ENCODE peak calls at places on chromosome 20, in seven cellular contexts. X is H9, W is mesendoderm, T is IMR-90, M is mesenchymal stem cell, Y is H1, J is trophoblast cell. G is an unnamed sample.
A peak's percentile ranks its signal among the peaks of the same experiment; 100 is the strongest.

GRCh38 chr20:13494019-13494418 is 144.7 kb downstream of the TASP1 start:
- DNase-seq in X (no peak), W (no peak), T (peak; percentile 52), M (no peak), Y (no peak), J (no peak), G (no peak)

GRCh38 chr20:32743237-32744112 is at the start of gene COMMD7:
- DNase-seq in X (peak; percentile 90), W (peak; percentile 84), T (peak; percentile 44), M (peak; percentile 67), Y (peak; percentile 80), J (peak; percentile 81), G (no peak)

GRCh38 chr20:47758517-47759450 is 26.5 kb downstream of the SULF2 start:
- DNase-seq in X (no peak), W (no peak), T (no peak), M (no peak), Y (no peak), J (no peak), G (no peak)

GRCh38 chr20:5714261-5715041 is 35.8 kb upstream of the SHLD1 start:
- DNase-seq in X (peak; percentile 29), W (peak; percentile 84), T (peak; percentile 24), M (peak; percentile 85), Y (no peak), J (no peak), G (peak; percentile 26)

GRCh38 chr20:52899221-52899620 is 72.9 kb upstream of the TSHZ2 start:
- DNase-seq in X (no peak), W (no peak), T (no peak), M (no peak), Y (no peak), J (no peak), G (no peak)

GRCh38 chr20:1376007-1376406 is 16.8 kb downstream of the FKBP1A start:
- DNase-seq in X (no peak), W (no peak), T (no peak), M (no peak), Y (peak; percentile 27), J (no peak), G (no peak)

GRCh38 chr20:61251529-61252393 is at the start of gene CDH4:
- DNase-seq in X (peak; percentile 45), W (peak; percentile 42), T (no peak), M (peak; percentile 22), Y (peak; percentile 65), J (no peak), G (no peak)

GRCh38 chr20:37406010-37406998 is 60.4 kb downstream of the SRC start:
- DNase-seq in X (no peak), W (no peak), T (peak; percentile 28), M (peak; percentile 21), Y (no peak), J (peak; percentile 73), G (no peak)

GRCh38 chr20:57266251-57267157 is at the start of gene BMP7:
- DNase-seq in X (peak; percentile 70), W (peak; percentile 61), T (no peak), M (peak; percentile 0), Y (peak; percentile 87), J (peak; percentile 66), G (no peak)

GRCh38 chr20:60046011-60046413 is 87.8 kb downstream of the CDH26 start:
- DNase-seq in X (no peak), W (no peak), T (peak; percentile 72), M (peak; percentile 12), Y (no peak), J (peak; percentile 21), G (no peak)

GRCh38 chr20:1793821-1794220 is 101.4 kb upstream of the SIRPA start:
- DNase-seq in X (no peak), W (no peak), T (no peak), M (no peak), Y (no peak), J (peak; percentile 13), G (no peak)

GRCh38 chr20:51888186-51888790 is 86.0 kb upstream of the SALL4 start:
- DNase-seq in X (no peak), W (peak; percentile 33), T (no peak), M (no peak), Y (no peak), J (no peak), G (peak; percentile 70)

GRCh38 chr20:11721411-11721810 is 196.3 kb upstream of the BTBD3 start:
- DNase-seq in X (no peak), W (no peak), T (no peak), M (no peak), Y (no peak), J (no peak), G (no peak)

GRCh38 chr20:54132612-54133433 is 41.0 kb downstream of the CYP24A1 start:
- DNase-seq in X (peak; percentile 40), W (peak; percentile 82), T (peak; percentile 98), M (peak; percentile 97), Y (no peak), J (peak; percentile 99), G (peak; percentile 35)

GRCh38 chr20:45827030-45827652 is at the start of gene TNNC2:
- DNase-seq in X (no peak), W (no peak), T (no peak), M (no peak), Y (no peak), J (no peak), G (no peak)

DNA sequence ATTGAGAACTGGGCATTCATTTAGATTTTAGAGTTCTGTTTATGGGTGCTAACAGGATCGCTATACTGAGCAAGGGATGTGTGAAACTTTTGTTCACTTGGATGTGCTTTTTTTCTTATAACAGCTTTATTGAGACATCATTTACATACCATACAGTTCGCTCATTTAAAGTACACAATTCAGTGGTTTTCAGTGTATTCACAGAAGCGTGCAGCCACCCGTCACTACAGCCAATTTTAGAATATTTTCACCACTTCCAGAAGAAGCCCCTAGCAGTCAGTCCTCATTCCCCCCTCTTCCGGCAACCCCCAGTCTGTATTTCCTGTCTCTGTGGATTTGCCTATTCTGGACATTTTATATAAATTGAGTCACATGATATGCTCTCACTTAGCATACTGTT is 48.7 kb downstream of the GFRA4 start:
- DNase-seq in X (no peak), W (no peak), T (peak; percentile 56), M (peak; percentile 19), Y (no peak), J (no peak), G (no peak)
- H3K4me2 ChIP-seq in X (no peak overlapping the region), W (no peak overlapping the region), T (peak overlapping the region; percentile 46), M (no peak overlapping the region), Y (no peak overlapping the region), J (no peak overlapping the region), G (no peak overlapping the region)

GRCh38 chr20:16975682-16976081 is 227.5 kb downstream of the OTOR start:
- DNase-seq in X (no peak), W (no peak), T (no peak), M (no peak), Y (no peak), J (no peak), G (no peak)

GRCh38 chr20:16970751-16971150 is 222.6 kb downstream of the OTOR start:
- DNase-seq in X (no peak), W (no peak), T (no peak), M (no peak), Y (no peak), J (no peak), G (no peak)

GRCh38 chr20:16978497-16978896 is 230.3 kb downstream of the OTOR start:
- DNase-seq in X (no peak), W (no peak), T (no peak), M (no peak), Y (no peak), J (no peak), G (no peak)

GRCh38 chr20:16974080-16974854 is 226.1 kb downstream of the OTOR start:
- DNase-seq in X (no peak), W (no peak), T (no peak), M (no peak), Y (no peak), J (no peak), G (no peak)

DNA sequence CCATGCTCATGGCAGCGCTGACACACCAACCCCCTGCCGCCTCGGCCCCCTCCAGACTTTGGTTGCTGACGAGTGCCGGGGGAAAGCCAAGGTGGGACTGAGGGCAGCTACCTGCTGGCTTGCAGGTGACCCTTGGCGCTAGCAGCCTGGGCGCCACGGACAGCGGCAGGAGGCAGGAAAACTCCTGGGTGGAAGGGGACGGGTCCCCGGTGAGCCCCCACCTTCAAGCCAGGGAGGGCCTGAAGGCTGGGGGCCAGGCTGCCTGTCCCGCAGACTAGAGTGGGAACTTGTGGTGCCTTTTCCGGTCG is 226.7 kb downstream of the OTOR start:
- DNase-seq in X (no peak), W (no peak), T (no peak), M (no peak), Y (no peak), J (no peak), G (no peak)
- H3K23ac ChIP-seq in X (no peak overlapping the region), W (no peak overlapping the region), T (no peak overlapping the region), M (no peak overlapping the region), Y (no peak overlapping the region), J (no peak overlapping the region), G (no peak overlapping the region)

GRCh38 chr20:24674921-24675605 is 205.6 kb downstream of the SYNDIG1 start:
- DNase-seq in X (no peak), W (no peak), T (no peak), M (no peak), Y (no peak), J (no peak), G (no peak)

GRCh38 chr20:24672181-24672880 is 202.9 kb downstream of the SYNDIG1 start:
- DNase-seq in X (no peak), W (no peak), T (no peak), M (no peak), Y (no peak), J (no peak), G (no peak)

GRCh38 chr20:24670981-24671380 is 201.6 kb downstream of the SYNDIG1 start:
- DNase-seq in X (no peak), W (no peak), T (no peak), M (no peak), Y (no peak), J (peak; percentile 51), G (no peak)

GRCh38 chr20:24673678-24674570 is 204.5 kb downstream of the SYNDIG1 start:
- DNase-seq in X (no peak), W (no peak), T (peak; percentile 75), M (peak; percentile 6), Y (no peak), J (no peak), G (no peak)

DNA sequence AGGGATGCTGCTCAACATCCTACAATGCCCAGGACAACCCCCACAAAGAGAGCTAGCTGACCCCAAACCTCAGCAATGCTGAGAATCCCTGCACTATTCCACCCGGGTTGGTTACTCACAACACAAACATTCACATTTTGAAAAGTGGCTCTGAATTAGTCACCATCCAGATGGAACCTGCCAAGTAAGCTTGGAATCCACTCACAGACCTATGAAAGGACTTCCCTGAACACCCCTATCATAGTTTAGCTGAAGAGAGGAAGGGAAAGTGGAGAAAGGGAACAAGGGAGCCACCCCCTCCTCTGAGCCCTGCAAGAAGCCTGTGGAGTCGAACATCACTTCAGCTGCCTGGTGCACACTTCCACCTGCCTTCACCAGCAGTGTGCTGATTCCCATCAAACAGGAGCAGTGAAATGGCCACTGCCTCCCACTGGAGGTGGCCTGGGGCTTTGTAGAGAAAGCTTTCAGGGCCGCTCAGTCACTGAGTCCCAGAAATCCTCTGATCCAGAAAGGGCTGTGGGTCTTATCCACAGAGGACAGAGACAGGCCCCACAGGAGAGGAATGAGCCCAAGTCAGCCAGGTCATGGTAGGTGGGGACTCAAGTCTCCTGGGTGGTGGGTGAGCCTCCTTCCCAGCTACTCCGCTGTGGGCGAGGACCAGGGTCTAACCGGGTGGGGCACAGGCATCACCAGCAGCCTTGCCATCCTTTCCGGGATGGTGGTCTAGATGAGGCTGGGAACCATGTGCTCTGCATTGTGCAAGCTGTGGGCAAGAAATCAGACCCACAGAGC is 203.7 kb downstream of the SYNDIG1 start:
- DNase-seq in X (no peak), W (peak; percentile 77), T (peak; percentile 97), M (peak; percentile 91), Y (no peak), J (peak; percentile 86), G (no peak)
- H3K4me2 ChIP-seq in X (no peak overlapping the region), W (no peak overlapping the region), T (peak overlapping the region; percentile 18), M (peak overlapping the region; percentile 40), Y (no peak overlapping the region), J (no peak overlapping the region), G (no peak overlapping the region)

GRCh38 chr20:21514553-21515251 is 838 bp upstream of the NKX2-2 start:
- DNase-seq in X (peak; percentile 93), W (peak; percentile 90), T (no peak), M (no peak), Y (peak; percentile 86), J (no peak), G (no peak)
- H3K23ac ChIP-seq in X (no peak overlapping the region), W (no peak overlapping the region), T (no peak overlapping the region), M (no peak overlapping the region), Y (no peak overlapping the region), J (no peak overlapping the region), G (no peak overlapping the region)